ENCODE peak calls at places on chromosome 13, in six cellular contexts. U is stimulated activated CD4-positive, alpha-beta T cell treated with anti-CD3 and anti-CD28 coated beads, Interleukin-12 subunit alpha, Interleukin-12 subunit beta, amount 100 ng/mL, for 4 hours; O is activated gamma-delta T cell treated with Interleukin-2 at 50 U/mL for 16 hours; C is fibroblast of lung; N is osteocyte; V is C1 segment of cervical spinal cord. W is an unnamed sample.

GRCh38 chr13:76331948-76332712 is 554.1 kb downstream of the KCTD12 start:
- DNase-seq in C (peak), V (no peak), N (no peak), O (no peak), U (no peak), W (no peak)

GRCh38 chr13:99988469-99989375 is 7.1 kb downstream of the ZIC2 start:
- DNase-seq in U (no peak), N (no peak), O (no peak), V (no peak), C (no peak), W (peak)

GRCh38 chr13:75372517-75372916 is 109.5 kb downstream of the TBC1D4 start:
- DNase-seq in N (no peak), U (no peak), V (no peak), O (no peak), C (no peak), W (no peak)

GRCh38 chr13:106302011-106302410 is 233.5 kb downstream of the EFNB2 start:
- DNase-seq in C (peak), U (no peak), O (no peak), N (no peak), V (no peak), W (no peak)

GRCh38 chr13:109720758-109721184 is 65.6 kb downstream of the IRS2 start:
- DNase-seq in N (no peak), U (no peak), V (no peak), O (no peak), C (no peak), W (no peak)

GRCh38 chr13:112655898-112656297 is 33.9 kb upstream of the ATP11A start:
- DNase-seq in U (no peak), C (no peak), V (no peak), O (no peak), N (no peak), W (no peak)

GRCh38 chr13:113528798-113529180 is 38.3 kb upstream of the DCUN1D2 start:
- DNase-seq in U (no peak), N (peak), C (no peak), V (no peak), O (no peak), W (no peak)

GRCh38 chr13:96822900-96823299 is 171.4 kb downstream of the OXGR1 start:
- DNase-seq in V (peak), U (no peak), N (no peak), O (no peak), C (peak), W (no peak)

GRCh38 chr13:33026489-33027152 is 10.4 kb downstream of the KL start:
- DNase-seq in U (no peak), C (no peak), O (no peak), V (no peak), N (no peak), W (no peak)